ENCODE peak calls at places on chromosomes 12 and 14, in five cellular contexts. L, M, J, V and N are unnamed samples.

GRCh38 chr12:67211029-67211428 is 58.1 kb upstream of the CAND1 start:
- DNase-seq in L (no peak), M (no peak), J (no peak), V (no peak), N (no peak)

GRCh38 chr12:48423200-48423599 is 49.2 kb upstream of the ANP32D start:
- DNase-seq in L (no peak), M (no peak), J (no peak), V (no peak), N (no peak)

GRCh38 chr12:6302621-6303020 is 7.9 kb upstream of the PLEKHG6 start:
- DNase-seq in L (no peak), M (no peak), J (no peak), V (no peak), N (no peak)

GRCh38 chr12:4147051-4147481 is 126.5 kb upstream of the CCND2 start:
- DNase-seq in L (no peak), M (no peak), J (no peak), V (no peak), N (no peak)

GRCh38 chr12:112381421-112381897 is 772 bp downstream of the HECTD4 start:
- DNase-seq in L (peak), M (no peak), J (peak), V (no peak), N (peak)

GRCh38 chr14:64503434-64504309 is at the start of gene ZBTB25:
- DNase-seq in L (peak), M (peak), J (peak), V (peak), N (peak)

GRCh38 chr12:104506691-104507401 is 50.1 kb downstream of the CHST11 start:
- DNase-seq in L (no peak), M (no peak), J (no peak), V (no peak), N (no peak)

GRCh38 chr12:58408516-58408915 is 467.1 kb downstream of the ATP23 start:
- DNase-seq in L (no peak), M (no peak), J (no peak), V (no peak), N (no peak)

GRCh38 chr12:6044082-6044481 is 80.4 kb downstream of the VWF start:
- DNase-seq in L (no peak), M (no peak), J (no peak), V (no peak), N (no peak)

GRCh38 chr14:51002406-51002984 is 58.2 kb upstream of the PYGL start:
- DNase-seq in L (no peak), M (no peak), J (no peak), V (no peak), N (no peak)

GRCh38 chr12:3661028-3661427 is 91.9 kb downstream of the CRACR2A start:
- DNase-seq in L (no peak), M (no peak), J (no peak), V (no peak), N (no peak)

GRCh38 chr14:97219356-97220017 is 422.3 kb downstream of the VRK1 start:
- DNase-seq in L (no peak), M (no peak), J (no peak), V (no peak), N (no peak)

GRCh38 chr14:93332032-93332852 is 594 bp downstream of the BTBD7 start:
- DNase-seq in L (peak), M (no peak), J (peak), V (no peak), N (peak)

GRCh38 chr12:47141459-47141858 is 61.7 kb upstream of the AMIGO2 start:
- DNase-seq in L (no peak), M (no peak), J (no peak), V (no peak), N (no peak)

GRCh38 chr12:19068137-19068536 is 61.4 kb upstream of the PLEKHA5 start:
- DNase-seq in L (no peak), M (no peak), J (no peak), V (no peak), N (no peak)

GRCh38 chr12:76329163-76329562 is 19.1 kb downstream of the BBS10 start:
- DNase-seq in L (no peak), M (no peak), J (no peak), V (no peak), N (no peak)

GRCh38 chr12:3003593-3003992 is 44.4 kb downstream of the TEAD4 start:
- DNase-seq in L (no peak), M (no peak), J (no peak), V (no peak), N (no peak)

GRCh38 chr12:6750506-6750905 is 2.4 kb downstream of the MLF2 start:
- DNase-seq in L (no peak), M (no peak), J (no peak), V (no peak), N (no peak)

GRCh38 chr12:85835810-85836715 is at the start of gene RASSF9:
- DNase-seq in L (no peak), M (no peak), J (no peak), V (no peak), N (no peak)

GRCh38 chr12:126727218-126727601 is 1539.8 kb upstream of the TMEM132C start:
- DNase-seq in L (no peak), M (no peak), J (no peak), V (no peak), N (no peak)

GRCh38 chr12:108055135-108055534 is 74.0 kb upstream of the WSCD2 start:
- DNase-seq in L (no peak), M (no peak), J (no peak), V (no peak), N (no peak)

GRCh38 chr14:37202265-37202664 is 4.5 kb downstream of the MIPOL1 start:
- DNase-seq in L (no peak), M (no peak), J (no peak), V (no peak), N (no peak)

GRCh38 chr14:64203366-64204006 is 90.7 kb downstream of the ESR2 start:
- DNase-seq in L (no peak), M (no peak), J (no peak), V (no peak), N (no peak)

GRCh38 chr12:102425109-102426009 is 55.0 kb downstream of the IGF1 start:
- DNase-seq in L (no peak), M (no peak), J (no peak), V (no peak), N (no peak)

GRCh38 chr14:90803249-90803648 is 13.0 kb downstream of the TTC7B start:
- DNase-seq in L (no peak), M (no peak), J (no peak), V (no peak), N (no peak)

GRCh38 chr14:95305940-95306339 is 13.8 kb downstream of the CLMN start:
- DNase-seq in L (no peak), M (no peak), J (no peak), V (no peak), N (no peak)

GRCh38 chr12:107511292-107511691 is 174.3 kb upstream of the PWP1 start:
- DNase-seq in L (no peak), M (no peak), J (no peak), V (no peak), N (no peak)

GRCh38 chr14:103138483-103139370 is 15.5 kb downstream of the TNFAIP2 start:
- DNase-seq in L (no peak), M (no peak), J (no peak), V (no peak), N (no peak)

GRCh38 chr12:74415633-74416032 is 122.0 kb upstream of the ATXN7L3B start:
- DNase-seq in L (no peak), M (no peak), J (peak), V (no peak), N (no peak)

GRCh38 chr12:93727911-93728310 is 50.7 kb downstream of the CRADD start:
- DNase-seq in L (no peak), M (no peak), J (no peak), V (no peak), N (no peak)

GRCh38 chr14:83798421-83798820 is 1731.5 kb upstream of the FLRT2 start:
- DNase-seq in L (no peak), M (no peak), J (no peak), V (no peak), N (no peak)

GRCh38 chr12:50986961-50987737 is 34.8 kb downstream of the HIGD1C start:
- DNase-seq in L (no peak), M (no peak), J (peak), V (no peak), N (peak)

GRCh38 chr12:32788405-32788804 is 32.7 kb upstream of the YARS2 start:
- DNase-seq in L (no peak), M (no peak), J (no peak), V (no peak), N (no peak)

GRCh38 chr14:62759796-62760195 is 285.5 kb downstream of the KCNH5 start:
- DNase-seq in L (no peak), M (no peak), J (no peak), V (no peak), N (no peak)

GRCh38 chr12:29921307-29921706 is 137.6 kb upstream of the TMTC1 start:
- DNase-seq in L (no peak), M (no peak), J (no peak), V (no peak), N (no peak)